ENCODE peak calls at places on chromosomes 2 and 18, in five cellular contexts. M is WTC11, Y is right cardiac atrium, E is NCI-H1436, A is A549. X is an unnamed sample.

GRCh38 chr2:795245-796041 is 118.2 kb upstream of the TMEM18 start:
- DNase-seq in M (no peak), Y (no peak), E (no peak), A (no peak), X (no peak)

GRCh38 chr18:13267517-13267916 is 49.0 kb downstream of the LDLRAD4 start:
- DNase-seq in M (no peak), Y (no peak), E (no peak), A (no peak), X (no peak)

GRCh38 chr2:192123847-192124246 is 70.9 kb downstream of the TMEFF2 start:
- DNase-seq in M (no peak), Y (peak), E (no peak), A (no peak), X (peak)

GRCh38 chr2:37590119-37590571 is 81.3 kb downstream of the CDC42EP3 start:
- DNase-seq in M (no peak), Y (no peak), E (no peak), A (no peak), X (no peak)

GRCh38 chr18:3481696-3482210 is 31.8 kb downstream of the TGIF1 start:
- DNase-seq in M (peak), Y (no peak), E (no peak), A (peak), X (no peak)

GRCh38 chr18:13577091-13577697 is 149.2 kb downstream of the FAM210A start:
- DNase-seq in M (no peak), Y (no peak), E (no peak), A (no peak), X (no peak)

GRCh38 chr2:127330753-127331152 is 36.8 kb upstream of the ERCC3 start:
- DNase-seq in M (no peak), Y (no peak), E (no peak), A (no peak), X (no peak)

GRCh38 chr2:109186656-109187250 is 57.7 kb downstream of the SH3RF3 start:
- DNase-seq in M (no peak), Y (no peak), E (no peak), A (no peak), X (no peak)

GRCh38 chr18:48820483-48821250 is 130.1 kb downstream of the SMAD7 start:
- DNase-seq in M (peak), Y (peak), E (no peak), A (no peak), X (no peak)

GRCh38 chr2:105409717-105410116 is 10.9 kb upstream of the FHL2 start:
- DNase-seq in M (no peak), Y (peak), E (no peak), A (no peak), X (peak)

GRCh38 chr2:69943000-69943840 is 18.2 kb downstream of the ASPRV1 start:
- DNase-seq in M (no peak), Y (no peak), E (no peak), A (no peak), X (no peak)

GRCh38 chr2:11676640-11677039 is 6.6 kb upstream of the NTSR2 start:
- DNase-seq in M (no peak), Y (no peak), E (no peak), A (peak), X (no peak)

GRCh38 chr2:47501374-47502200 is 98.6 kb downstream of the MSH2 start:
- DNase-seq in M (no peak), Y (no peak), E (no peak), A (no peak), X (no peak)

GRCh38 chr2:172999641-173000387 is 75.8 kb upstream of the MAP3K20 start:
- DNase-seq in M (no peak), Y (no peak), E (no peak), A (no peak), X (no peak)

GRCh38 chr2:226376516-226377180 is 423.0 kb downstream of the IRS1 start:
- DNase-seq in M (no peak), Y (no peak), E (no peak), A (no peak), X (no peak)